ENCODE peak calls at places on chromosomes 12 and 14, in seven cellular contexts. One of them, this sample, is unnamed.
A peak's percentile ranks its signal among the peaks of the same experiment; 100 is the strongest.

GRCh38 chr14:22538671-22539228 is 50.3 kb downstream of the DAD1 start:
- DNase-seq in fibroblast of the aortic adventitia: no peak
- DNase-seq in C1 segment of cervical spinal cord: no peak
- DNase-seq in HFFc6: no peak
- DNase-seq in HepG2: no peak
- DNase-seq in NCI-H510A treated with DMSO at 0.1 percent for 48 hours: no peak
- DNase-seq in fibroblast of the conjunctiva: no peak
- DNase-seq in this sample: no peak

GRCh38 chr12:54280401-54281260 is at the start of gene HNRNPA1:
- DNase-seq in fibroblast of the aortic adventitia: peak; percentile 100
- DNase-seq in C1 segment of cervical spinal cord: peak; percentile 93
- DNase-seq in HFFc6: peak; percentile 100
- DNase-seq in HepG2: peak; percentile 99
- DNase-seq in NCI-H510A treated with DMSO at 0.1 percent for 48 hours: peak; percentile 98
- DNase-seq in fibroblast of the conjunctiva: peak; percentile 100
- DNase-seq in this sample: peak; percentile 100

GRCh38 chr14:54672688-54673087 is 105.8 kb downstream of the SAMD4A start:
- DNase-seq in fibroblast of the aortic adventitia: peak; percentile 40
- DNase-seq in C1 segment of cervical spinal cord: no peak
- DNase-seq in HFFc6: no peak
- DNase-seq in HepG2: no peak
- DNase-seq in NCI-H510A treated with DMSO at 0.1 percent for 48 hours: no peak
- DNase-seq in fibroblast of the conjunctiva: no peak
- DNase-seq in this sample: no peak

GRCh38 chr14:81176224-81176623 is 44.5 kb downstream of the GTF2A1 start:
- DNase-seq in fibroblast of the aortic adventitia: no peak
- DNase-seq in C1 segment of cervical spinal cord: no peak
- DNase-seq in HFFc6: no peak
- DNase-seq in HepG2: no peak
- DNase-seq in NCI-H510A treated with DMSO at 0.1 percent for 48 hours: no peak
- DNase-seq in fibroblast of the conjunctiva: no peak
- DNase-seq in this sample: no peak

GRCh38 chr14:48350971-48351370 is 675.6 kb upstream of the MDGA2 start:
- DNase-seq in fibroblast of the aortic adventitia: no peak
- DNase-seq in C1 segment of cervical spinal cord: no peak
- DNase-seq in HFFc6: no peak
- DNase-seq in HepG2: no peak
- DNase-seq in NCI-H510A treated with DMSO at 0.1 percent for 48 hours: no peak
- DNase-seq in fibroblast of the conjunctiva: no peak
- DNase-seq in this sample: no peak

GRCh38 chr12:2094597-2094996 is 41.8 kb downstream of the CACNA1C start:
- DNase-seq in fibroblast of the aortic adventitia: no peak
- DNase-seq in C1 segment of cervical spinal cord: no peak
- DNase-seq in HFFc6: peak; percentile 18
- DNase-seq in HepG2: no peak
- DNase-seq in NCI-H510A treated with DMSO at 0.1 percent for 48 hours: no peak
- DNase-seq in fibroblast of the conjunctiva: no peak
- DNase-seq in this sample: no peak

GRCh38 chr14:61525293-61526011 is 169.9 kb upstream of the HIF1A start:
- DNase-seq in fibroblast of the aortic adventitia: peak; percentile 76
- DNase-seq in C1 segment of cervical spinal cord: no peak
- DNase-seq in HFFc6: peak; percentile 59
- DNase-seq in HepG2: no peak
- DNase-seq in NCI-H510A treated with DMSO at 0.1 percent for 48 hours: no peak
- DNase-seq in fibroblast of the conjunctiva: no peak
- DNase-seq in this sample: no peak

GRCh38 chr14:86057018-86057667 is 527.2 kb downstream of the FLRT2 start:
- DNase-seq in fibroblast of the aortic adventitia: peak; percentile 35
- DNase-seq in C1 segment of cervical spinal cord: no peak
- DNase-seq in HFFc6: peak; percentile 9
- DNase-seq in HepG2: peak; percentile 6
- DNase-seq in NCI-H510A treated with DMSO at 0.1 percent for 48 hours: peak; percentile 32
- DNase-seq in fibroblast of the conjunctiva: peak; percentile 18
- DNase-seq in this sample: no peak

GRCh38 chr14:93430889-93431670 is at the start of gene UNC79:
- DNase-seq in fibroblast of the aortic adventitia: peak; percentile 1
- DNase-seq in C1 segment of cervical spinal cord: peak; percentile 50
- DNase-seq in HFFc6: no peak
- DNase-seq in HepG2: no peak
- DNase-seq in NCI-H510A treated with DMSO at 0.1 percent for 48 hours: peak; percentile 91
- DNase-seq in fibroblast of the conjunctiva: no peak
- DNase-seq in this sample: no peak

GRCh38 chr12:9872743-9873142 is 3.6 kb upstream of the CLEC2B start:
- DNase-seq in fibroblast of the aortic adventitia: no peak
- DNase-seq in C1 segment of cervical spinal cord: no peak
- DNase-seq in HFFc6: no peak
- DNase-seq in HepG2: no peak
- DNase-seq in NCI-H510A treated with DMSO at 0.1 percent for 48 hours: no peak
- DNase-seq in fibroblast of the conjunctiva: no peak
- DNase-seq in this sample: no peak

GRCh38 chr14:81459912-81460311 is 59.8 kb upstream of the STON2 start:
- DNase-seq in fibroblast of the aortic adventitia: no peak
- DNase-seq in C1 segment of cervical spinal cord: no peak
- DNase-seq in HFFc6: no peak
- DNase-seq in HepG2: no peak
- DNase-seq in NCI-H510A treated with DMSO at 0.1 percent for 48 hours: no peak
- DNase-seq in fibroblast of the conjunctiva: no peak
- DNase-seq in this sample: no peak

GRCh38 chr14:81273961-81274360 is 53.2 kb upstream of the GTF2A1 start:
- DNase-seq in fibroblast of the aortic adventitia: no peak
- DNase-seq in C1 segment of cervical spinal cord: no peak
- DNase-seq in HFFc6: no peak
- DNase-seq in HepG2: no peak
- DNase-seq in NCI-H510A treated with DMSO at 0.1 percent for 48 hours: no peak
- DNase-seq in fibroblast of the conjunctiva: no peak
- DNase-seq in this sample: no peak